ENCODE peak calls at places on chromosomes 11 and 22, in eight cellular contexts. One of them, this sample, is unnamed.

GRCh38 chr11:19712281-19713220 is at the start of gene NAV2:
- DNase-seq in mesothelial cell of epicardium: peak; percentile 91
- DNase-seq in stomach: peak; percentile 92
- DNase-seq in transverse colon: peak; percentile 91
- DNase-seq in left lung: peak; percentile 92
- DNase-seq in bronchial epithelial cell: peak; percentile 74
- DNase-seq in Peyer's patch: peak; percentile 93
- DNase-seq in chondrocyte: no peak
- DNase-seq in this sample: peak; percentile 85

GRCh38 chr11:110174645-110175310 is 81.6 kb downstream of the ZC3H12C start:
- DNase-seq in mesothelial cell of epicardium: no peak
- DNase-seq in chondrocyte: no peak
- DNase-seq in stomach: no peak
- DNase-seq in left lung: no peak
- DNase-seq in bronchial epithelial cell: peak; percentile 49
- DNase-seq in transverse colon: no peak
- DNase-seq in Peyer's patch: no peak
- DNase-seq in this sample: no peak

GRCh38 chr11:113238721-113239120 is 75.7 kb upstream of the TTC12 start:
- DNase-seq in stomach: no peak
- DNase-seq in left lung: no peak
- DNase-seq in bronchial epithelial cell: no peak
- DNase-seq in chondrocyte: no peak
- DNase-seq in mesothelial cell of epicardium: no peak
- DNase-seq in transverse colon: no peak
- DNase-seq in Peyer's patch: no peak
- DNase-seq in this sample: no peak

GRCh38 chr11:104151404-104152204 is 12.3 kb downstream of the PDGFD start:
- DNase-seq in chondrocyte: no peak
- DNase-seq in Peyer's patch: no peak
- DNase-seq in left lung: no peak
- DNase-seq in transverse colon: no peak
- DNase-seq in stomach: no peak
- DNase-seq in bronchial epithelial cell: peak; percentile 39
- DNase-seq in mesothelial cell of epicardium: no peak
- DNase-seq in this sample: no peak

GRCh38 chr11:64844330-64845124 is at the start of gene CDC42BPG:
- DNase-seq in left lung: peak; percentile 74
- DNase-seq in stomach: peak; percentile 92
- DNase-seq in transverse colon: peak; percentile 91
- DNase-seq in bronchial epithelial cell: peak; percentile 55
- DNase-seq in mesothelial cell of epicardium: peak; percentile 81
- DNase-seq in Peyer's patch: peak; percentile 95
- DNase-seq in chondrocyte: peak; percentile 77
- DNase-seq in this sample: peak; percentile 75

GRCh38 chr11:12853652-12854296 is 155.3 kb upstream of the RASSF10 start:
- DNase-seq in transverse colon: peak; percentile 47
- DNase-seq in chondrocyte: no peak
- DNase-seq in bronchial epithelial cell: peak; percentile 46
- DNase-seq in Peyer's patch: peak; percentile 73
- DNase-seq in mesothelial cell of epicardium: no peak
- DNase-seq in left lung: no peak
- DNase-seq in stomach: peak; percentile 71
- DNase-seq in this sample: no peak

GRCh38 chr11:6646040-6646439 is 9.6 kb downstream of the DCHS1 start:
- DNase-seq in chondrocyte: no peak
- DNase-seq in transverse colon: no peak
- DNase-seq in Peyer's patch: no peak
- DNase-seq in bronchial epithelial cell: no peak
- DNase-seq in stomach: no peak
- DNase-seq in left lung: no peak
- DNase-seq in mesothelial cell of epicardium: no peak
- DNase-seq in this sample: no peak

GRCh38 chr11:10444725-10445286 is 10.3 kb upstream of the AMPD3 start:
- DNase-seq in stomach: no peak
- DNase-seq in bronchial epithelial cell: no peak
- DNase-seq in transverse colon: no peak
- DNase-seq in left lung: no peak
- DNase-seq in chondrocyte: no peak
- DNase-seq in Peyer's patch: no peak
- DNase-seq in mesothelial cell of epicardium: no peak
- DNase-seq in this sample: no peak

GRCh38 chr22:50671641-50672040 is 982 bp upstream of the SHANK3 start:
- DNase-seq in chondrocyte: peak; percentile 67
- DNase-seq in mesothelial cell of epicardium: no peak
- DNase-seq in bronchial epithelial cell: no peak
- DNase-seq in Peyer's patch: peak; percentile 41
- DNase-seq in stomach: no peak
- DNase-seq in left lung: no peak
- DNase-seq in transverse colon: no peak
- DNase-seq in this sample: no peak

GRCh38 chr22:20807315-20807752 is 33.4 kb downstream of the SERPIND1 start:
- DNase-seq in bronchial epithelial cell: peak; percentile 80
- DNase-seq in stomach: no peak
- DNase-seq in chondrocyte: peak; percentile 26
- DNase-seq in transverse colon: no peak
- DNase-seq in Peyer's patch: no peak
- DNase-seq in left lung: no peak
- DNase-seq in mesothelial cell of epicardium: no peak
- DNase-seq in this sample: no peak

GRCh38 chr11:60781286-60782044 is 3.7 kb upstream of the MS4A10 start:
- DNase-seq in left lung: no peak
- DNase-seq in mesothelial cell of epicardium: no peak
- DNase-seq in bronchial epithelial cell: no peak
- DNase-seq in transverse colon: no peak
- DNase-seq in chondrocyte: peak; percentile 18
- DNase-seq in Peyer's patch: peak; percentile 79
- DNase-seq in stomach: no peak
- DNase-seq in this sample: no peak

GRCh38 chr11:105713696-105714095 is 103.8 kb downstream of the GRIA4 start:
- DNase-seq in transverse colon: no peak
- DNase-seq in Peyer's patch: no peak
- DNase-seq in left lung: no peak
- DNase-seq in mesothelial cell of epicardium: no peak
- DNase-seq in stomach: no peak
- DNase-seq in chondrocyte: no peak
- DNase-seq in bronchial epithelial cell: no peak
- DNase-seq in this sample: no peak

GRCh38 chr22:28711820-28712777 is 29.5 kb downstream of the CHEK2 start:
- DNase-seq in mesothelial cell of epicardium: no peak
- DNase-seq in bronchial epithelial cell: peak; percentile 97
- DNase-seq in transverse colon: no peak
- DNase-seq in Peyer's patch: no peak
- DNase-seq in stomach: no peak
- DNase-seq in chondrocyte: no peak
- DNase-seq in left lung: no peak
- DNase-seq in this sample: no peak

GRCh38 chr11:120168108-120168959 is 30.4 kb upstream of the TRIM29 start:
- DNase-seq in bronchial epithelial cell: no peak
- DNase-seq in stomach: no peak
- DNase-seq in transverse colon: no peak
- DNase-seq in left lung: no peak
- DNase-seq in Peyer's patch: no peak
- DNase-seq in chondrocyte: peak; percentile 70
- DNase-seq in mesothelial cell of epicardium: peak; percentile 36
- DNase-seq in this sample: no peak

GRCh38 chr11:120167659-120168058 is 29.7 kb upstream of the TRIM29 start:
- DNase-seq in mesothelial cell of epicardium: peak; percentile 34
- DNase-seq in Peyer's patch: no peak
- DNase-seq in chondrocyte: no peak
- DNase-seq in bronchial epithelial cell: no peak
- DNase-seq in transverse colon: no peak
- DNase-seq in stomach: no peak
- DNase-seq in left lung: no peak
- DNase-seq in this sample: no peak

GRCh38 chr11:120170741-120171261 is 32.9 kb upstream of the TRIM29 start:
- DNase-seq in Peyer's patch: no peak
- DNase-seq in transverse colon: no peak
- DNase-seq in chondrocyte: no peak
- DNase-seq in mesothelial cell of epicardium: peak; percentile 37
- DNase-seq in stomach: no peak
- DNase-seq in left lung: no peak
- DNase-seq in bronchial epithelial cell: no peak
- DNase-seq in this sample: no peak

GRCh38 chr11:120169981-120170698 is 32.2 kb upstream of the TRIM29 start:
- DNase-seq in stomach: no peak
- DNase-seq in mesothelial cell of epicardium: peak; percentile 14
- DNase-seq in left lung: no peak
- DNase-seq in Peyer's patch: no peak
- DNase-seq in bronchial epithelial cell: no peak
- DNase-seq in chondrocyte: no peak
- DNase-seq in transverse colon: no peak
- DNase-seq in this sample: no peak

GRCh38 chr11:120168960-120169681 is 31.2 kb upstream of the TRIM29 start:
- DNase-seq in mesothelial cell of epicardium: peak; percentile 91
- DNase-seq in bronchial epithelial cell: peak; percentile 65
- DNase-seq in Peyer's patch: peak; percentile 75
- DNase-seq in chondrocyte: peak; percentile 83
- DNase-seq in transverse colon: peak; percentile 70
- DNase-seq in stomach: peak; percentile 75
- DNase-seq in left lung: peak; percentile 59
- DNase-seq in this sample: peak; percentile 69
- TF ChIP-seq CTCF in mesothelial cell of epicardium: peak; percentile 93
- TF ChIP-seq CTCF in bronchial epithelial cell: peak; percentile 87
- TF ChIP-seq CTCF in Peyer's patch: peak; percentile 86
- TF ChIP-seq CTCF in chondrocyte: peak; percentile 100
- TF ChIP-seq CTCF in transverse colon: peak; percentile 89
- TF ChIP-seq CTCF in stomach: peak; percentile 98
- TF ChIP-seq CTCF in left lung: peak; percentile 94
- TF ChIP-seq CTCF in this sample: peak; percentile 95

DNA sequence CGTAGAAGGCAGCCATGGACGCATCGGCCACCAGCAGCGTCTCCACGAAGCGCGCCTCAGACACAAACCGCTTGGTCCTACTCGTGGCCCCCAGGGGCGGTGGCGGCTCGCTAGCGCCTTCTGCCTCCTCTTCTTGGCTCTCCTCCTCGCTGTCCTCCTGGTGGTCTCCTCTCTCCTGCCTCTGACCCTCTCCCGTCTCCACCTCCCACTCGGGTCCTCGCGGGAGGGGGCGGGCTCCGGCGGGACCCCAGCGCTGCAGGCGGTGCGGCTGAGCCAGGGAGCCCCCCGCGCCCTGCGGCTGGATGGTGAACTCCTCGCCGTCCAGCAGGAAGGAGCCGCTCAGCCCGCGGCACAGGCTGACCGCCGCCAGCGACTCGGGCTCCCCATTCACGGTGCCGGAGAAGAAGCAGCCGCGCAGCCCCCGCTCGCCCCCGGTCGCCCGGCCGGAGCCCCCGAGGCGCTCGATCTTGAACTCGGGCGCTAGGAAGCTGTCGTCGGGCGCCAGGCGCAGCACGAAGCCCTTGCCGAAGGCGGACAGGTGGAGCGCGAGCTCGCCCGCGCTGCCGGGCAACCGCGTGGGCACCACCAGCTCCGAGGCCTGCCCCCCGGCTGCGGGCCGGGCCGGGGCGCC is 713 bp downstream of the ADAMTS8 start:
- DNase-seq in Peyer's patch: no peak
- DNase-seq in bronchial epithelial cell: no peak
- DNase-seq in left lung: no peak
- DNase-seq in transverse colon: peak; percentile 25
- DNase-seq in mesothelial cell of epicardium: no peak
- DNase-seq in stomach: no peak
- DNase-seq in chondrocyte: no peak
- DNase-seq in this sample: peak; percentile 16
- TF ChIP-seq CTCF in Peyer's patch: peak; percentile 4
- TF ChIP-seq CTCF in bronchial epithelial cell: no peak
- TF ChIP-seq CTCF in left lung: no peak
- TF ChIP-seq CTCF in transverse colon: peak; percentile 33
- TF ChIP-seq CTCF in mesothelial cell of epicardium: no peak
- TF ChIP-seq CTCF in stomach: no peak
- TF ChIP-seq CTCF in chondrocyte: peak; percentile 65
- TF ChIP-seq CTCF in this sample: peak; percentile 38

GRCh38 chr11:92812841-92813240 is 156.6 kb upstream of the MTNR1B start:
- DNase-seq in transverse colon: no peak
- DNase-seq in chondrocyte: no peak
- DNase-seq in Peyer's patch: no peak
- DNase-seq in mesothelial cell of epicardium: no peak
- DNase-seq in stomach: no peak
- DNase-seq in bronchial epithelial cell: no peak
- DNase-seq in left lung: no peak
- DNase-seq in this sample: no peak
- TF ChIP-seq CTCF in transverse colon: no peak
- TF ChIP-seq CTCF in chondrocyte: no peak
- TF ChIP-seq CTCF in Peyer's patch: no peak
- TF ChIP-seq CTCF in mesothelial cell of epicardium: no peak
- TF ChIP-seq CTCF in stomach: no peak
- TF ChIP-seq CTCF in bronchial epithelial cell: no peak
- TF ChIP-seq CTCF in left lung: no peak
- TF ChIP-seq CTCF in this sample: no peak

GRCh38 chr22:44901301-44901700 is 108.5 kb downstream of the PHF21B start:
- DNase-seq in transverse colon: no peak
- DNase-seq in mesothelial cell of epicardium: no peak
- DNase-seq in chondrocyte: no peak
- DNase-seq in Peyer's patch: no peak
- DNase-seq in left lung: no peak
- DNase-seq in stomach: no peak
- DNase-seq in bronchial epithelial cell: no peak
- DNase-seq in this sample: no peak

GRCh38 chr22:44906999-44907644 is 102.7 kb downstream of the PHF21B start:
- DNase-seq in chondrocyte: no peak
- DNase-seq in left lung: no peak
- DNase-seq in stomach: no peak
- DNase-seq in transverse colon: no peak
- DNase-seq in bronchial epithelial cell: no peak
- DNase-seq in mesothelial cell of epicardium: no peak
- DNase-seq in Peyer's patch: peak; percentile 18
- DNase-seq in this sample: no peak

GRCh38 chr22:44909241-44909640 is 100.6 kb downstream of the PHF21B start:
- DNase-seq in chondrocyte: no peak
- DNase-seq in mesothelial cell of epicardium: no peak
- DNase-seq in stomach: no peak
- DNase-seq in Peyer's patch: peak; percentile 6
- DNase-seq in bronchial epithelial cell: no peak
- DNase-seq in transverse colon: no peak
- DNase-seq in left lung: no peak
- DNase-seq in this sample: no peak

GRCh38 chr22:44907765-44908737 is 101.8 kb downstream of the PHF21B start:
- DNase-seq in left lung: no peak
- DNase-seq in Peyer's patch: peak; percentile 25
- DNase-seq in mesothelial cell of epicardium: no peak
- DNase-seq in chondrocyte: no peak
- DNase-seq in transverse colon: no peak
- DNase-seq in bronchial epithelial cell: no peak
- DNase-seq in stomach: no peak
- DNase-seq in this sample: no peak

DNA sequence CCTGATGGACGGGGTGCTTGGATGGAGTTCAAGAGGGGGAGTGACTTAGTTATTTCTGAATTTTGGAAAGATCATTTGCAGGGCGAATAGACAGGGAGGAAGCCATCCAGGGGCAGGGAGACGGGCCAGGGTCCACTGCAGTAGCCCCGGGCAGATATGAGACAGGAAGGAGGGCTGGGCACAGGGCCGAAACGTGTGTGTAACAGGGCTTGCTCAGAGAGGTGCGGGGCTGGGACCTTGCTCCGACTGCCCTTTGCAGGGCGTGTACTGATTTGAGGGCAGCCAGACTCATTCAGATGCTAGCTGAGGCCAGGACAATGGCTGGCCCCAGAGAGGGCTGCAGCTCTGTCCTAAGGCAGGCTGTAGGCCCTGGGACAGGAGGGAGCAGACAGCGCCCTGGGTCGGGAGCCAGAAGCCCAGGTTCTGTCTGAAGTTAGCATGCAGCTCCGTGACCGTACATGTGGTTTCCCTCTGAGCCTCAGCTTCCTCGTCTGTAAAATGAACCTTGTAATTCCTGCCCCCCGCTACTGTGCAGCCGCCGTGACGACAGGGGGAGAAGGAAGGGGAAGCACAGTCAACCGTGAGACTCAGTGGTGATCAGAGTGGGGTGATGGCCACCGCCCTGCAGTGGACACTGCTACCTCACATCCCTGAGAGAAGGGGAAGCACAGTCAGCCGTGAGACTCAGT is 103.4 kb downstream of the PHF21B start:
- DNase-seq in transverse colon: no peak
- DNase-seq in left lung: no peak
- DNase-seq in bronchial epithelial cell: no peak
- DNase-seq in mesothelial cell of epicardium: no peak
- DNase-seq in chondrocyte: no peak
- DNase-seq in Peyer's patch: peak; percentile 27
- DNase-seq in stomach: no peak
- DNase-seq in this sample: no peak
- TF ChIP-seq CTCF in transverse colon: no peak
- TF ChIP-seq CTCF in left lung: no peak
- TF ChIP-seq CTCF in bronchial epithelial cell: no peak
- TF ChIP-seq CTCF in mesothelial cell of epicardium: no peak
- TF ChIP-seq CTCF in chondrocyte: no peak
- TF ChIP-seq CTCF in Peyer's patch: no peak
- TF ChIP-seq CTCF in stomach: no peak
- TF ChIP-seq CTCF in this sample: no peak